ENCODE peak calls at places on chromosomes 11 and 22, in nine cellular contexts. One of them, this sample, is unnamed.

GRCh38 chr11:126411971-126412381 is 56.5 kb downstream of the ST3GAL4 start:
- DNase-seq in EL: no peak
- DNase-seq in right cardiac atrium: peak; percentile 88
- DNase-seq in NCI-H1092 treated with DMSO at 0.1 percent for 48 hours: no peak
- DNase-seq in aorta: no peak
- DNase-seq in stimulated activated CD4-positive, alpha-beta T cell treated with anti-CD3 and anti-CD28 coated beads, Interleukin-15, amount 100 ng/mL, for 24 hours: no peak
- DNase-seq in thoracic aorta: no peak
- DNase-seq in activated B cell treated with CpG ODN at 0.5 μM for 24 hours: no peak
- DNase-seq in activated CD4-positive, alpha-beta T cell treated with anti-CD3 and anti-CD28 coated beads, Interleukin-2, amount 50 U/mL, for 24 hours: no peak
- DNase-seq in this sample: no peak

GRCh38 chr11:118006153-118006534 is 19.9 kb downstream of the IL10RA start:
- DNase-seq in right cardiac atrium: no peak
- DNase-seq in EL: no peak
- DNase-seq in thoracic aorta: no peak
- DNase-seq in aorta: no peak
- DNase-seq in stimulated activated CD4-positive, alpha-beta T cell treated with anti-CD3 and anti-CD28 coated beads, Interleukin-15, amount 100 ng/mL, for 24 hours: no peak
- DNase-seq in NCI-H1092 treated with DMSO at 0.1 percent for 48 hours: no peak
- DNase-seq in activated CD4-positive, alpha-beta T cell treated with anti-CD3 and anti-CD28 coated beads, Interleukin-2, amount 50 U/mL, for 24 hours: no peak
- DNase-seq in activated B cell treated with CpG ODN at 0.5 μM for 24 hours: no peak
- DNase-seq in this sample: no peak

GRCh38 chr11:4095509-4096230 is 1.1 kb downstream of the RRM1 start:
- DNase-seq in EL: peak; percentile 75
- DNase-seq in right cardiac atrium: no peak
- DNase-seq in thoracic aorta: no peak
- DNase-seq in activated CD4-positive, alpha-beta T cell treated with anti-CD3 and anti-CD28 coated beads, Interleukin-2, amount 50 U/mL, for 24 hours: no peak
- DNase-seq in aorta: no peak
- DNase-seq in activated B cell treated with CpG ODN at 0.5 μM for 24 hours: no peak
- DNase-seq in stimulated activated CD4-positive, alpha-beta T cell treated with anti-CD3 and anti-CD28 coated beads, Interleukin-15, amount 100 ng/mL, for 24 hours: no peak
- DNase-seq in NCI-H1092 treated with DMSO at 0.1 percent for 48 hours: no peak
- DNase-seq in this sample: peak; percentile 20

GRCh38 chr11:32487270-32487669 is 51.9 kb upstream of the WT1 start:
- DNase-seq in EL: peak; percentile 4
- DNase-seq in stimulated activated CD4-positive, alpha-beta T cell treated with anti-CD3 and anti-CD28 coated beads, Interleukin-15, amount 100 ng/mL, for 24 hours: no peak
- DNase-seq in thoracic aorta: no peak
- DNase-seq in NCI-H1092 treated with DMSO at 0.1 percent for 48 hours: no peak
- DNase-seq in aorta: no peak
- DNase-seq in activated CD4-positive, alpha-beta T cell treated with anti-CD3 and anti-CD28 coated beads, Interleukin-2, amount 50 U/mL, for 24 hours: no peak
- DNase-seq in right cardiac atrium: no peak
- DNase-seq in activated B cell treated with CpG ODN at 0.5 μM for 24 hours: no peak
- DNase-seq in this sample: no peak

GRCh38 chr11:77112641-77113381 is 10.2 kb downstream of the OMP start:
- DNase-seq in thoracic aorta: no peak
- DNase-seq in EL: no peak
- DNase-seq in activated CD4-positive, alpha-beta T cell treated with anti-CD3 and anti-CD28 coated beads, Interleukin-2, amount 50 U/mL, for 24 hours: no peak
- DNase-seq in NCI-H1092 treated with DMSO at 0.1 percent for 48 hours: no peak
- DNase-seq in aorta: no peak
- DNase-seq in right cardiac atrium: peak; percentile 42
- DNase-seq in activated B cell treated with CpG ODN at 0.5 μM for 24 hours: no peak
- DNase-seq in stimulated activated CD4-positive, alpha-beta T cell treated with anti-CD3 and anti-CD28 coated beads, Interleukin-15, amount 100 ng/mL, for 24 hours: no peak
- DNase-seq in this sample: no peak

GRCh38 chr11:8871283-8871775 is 39.7 kb upstream of the AKIP1 start:
- DNase-seq in aorta: peak; percentile 62
- DNase-seq in NCI-H1092 treated with DMSO at 0.1 percent for 48 hours: peak; percentile 80
- DNase-seq in EL: peak; percentile 94
- DNase-seq in activated CD4-positive, alpha-beta T cell treated with anti-CD3 and anti-CD28 coated beads, Interleukin-2, amount 50 U/mL, for 24 hours: no peak
- DNase-seq in stimulated activated CD4-positive, alpha-beta T cell treated with anti-CD3 and anti-CD28 coated beads, Interleukin-15, amount 100 ng/mL, for 24 hours: no peak
- DNase-seq in thoracic aorta: no peak
- DNase-seq in activated B cell treated with CpG ODN at 0.5 μM for 24 hours: no peak
- DNase-seq in right cardiac atrium: peak; percentile 86
- DNase-seq in this sample: peak; percentile 72

GRCh38 chr22:44456661-44457412 is 41.2 kb downstream of the RTL6 start:
- DNase-seq in activated CD4-positive, alpha-beta T cell treated with anti-CD3 and anti-CD28 coated beads, Interleukin-2, amount 50 U/mL, for 24 hours: no peak
- DNase-seq in right cardiac atrium: no peak
- DNase-seq in NCI-H1092 treated with DMSO at 0.1 percent for 48 hours: no peak
- DNase-seq in thoracic aorta: no peak
- DNase-seq in activated B cell treated with CpG ODN at 0.5 μM for 24 hours: no peak
- DNase-seq in aorta: no peak
- DNase-seq in stimulated activated CD4-positive, alpha-beta T cell treated with anti-CD3 and anti-CD28 coated beads, Interleukin-15, amount 100 ng/mL, for 24 hours: no peak
- DNase-seq in EL: no peak
- DNase-seq in this sample: no peak

GRCh38 chr22:45034821-45035220 is 25.0 kb upstream of the PHF21B start:
- DNase-seq in stimulated activated CD4-positive, alpha-beta T cell treated with anti-CD3 and anti-CD28 coated beads, Interleukin-15, amount 100 ng/mL, for 24 hours: no peak
- DNase-seq in activated CD4-positive, alpha-beta T cell treated with anti-CD3 and anti-CD28 coated beads, Interleukin-2, amount 50 U/mL, for 24 hours: no peak
- DNase-seq in aorta: no peak
- DNase-seq in EL: no peak
- DNase-seq in activated B cell treated with CpG ODN at 0.5 μM for 24 hours: no peak
- DNase-seq in thoracic aorta: no peak
- DNase-seq in right cardiac atrium: no peak
- DNase-seq in NCI-H1092 treated with DMSO at 0.1 percent for 48 hours: no peak
- DNase-seq in this sample: no peak

GRCh38 chr11:70290341-70291065 is 20.0 kb downstream of the PPFIA1 start:
- DNase-seq in right cardiac atrium: no peak
- DNase-seq in activated B cell treated with CpG ODN at 0.5 μM for 24 hours: no peak
- DNase-seq in activated CD4-positive, alpha-beta T cell treated with anti-CD3 and anti-CD28 coated beads, Interleukin-2, amount 50 U/mL, for 24 hours: no peak
- DNase-seq in thoracic aorta: no peak
- DNase-seq in aorta: no peak
- DNase-seq in NCI-H1092 treated with DMSO at 0.1 percent for 48 hours: no peak
- DNase-seq in EL: no peak
- DNase-seq in stimulated activated CD4-positive, alpha-beta T cell treated with anti-CD3 and anti-CD28 coated beads, Interleukin-15, amount 100 ng/mL, for 24 hours: no peak
- DNase-seq in this sample: no peak

GRCh38 chr11:61106296-61106695 is 4.0 kb downstream of the CD5 start:
- DNase-seq in activated CD4-positive, alpha-beta T cell treated with anti-CD3 and anti-CD28 coated beads, Interleukin-2, amount 50 U/mL, for 24 hours: no peak
- DNase-seq in aorta: no peak
- DNase-seq in right cardiac atrium: no peak
- DNase-seq in activated B cell treated with CpG ODN at 0.5 μM for 24 hours: no peak
- DNase-seq in NCI-H1092 treated with DMSO at 0.1 percent for 48 hours: no peak
- DNase-seq in thoracic aorta: no peak
- DNase-seq in EL: no peak
- DNase-seq in stimulated activated CD4-positive, alpha-beta T cell treated with anti-CD3 and anti-CD28 coated beads, Interleukin-15, amount 100 ng/mL, for 24 hours: no peak
- DNase-seq in this sample: no peak

GRCh38 chr11:117823294-117823940 is 1.1 kb downstream of the FXYD2 start:
- DNase-seq in aorta: peak; percentile 60
- DNase-seq in NCI-H1092 treated with DMSO at 0.1 percent for 48 hours: no peak
- DNase-seq in right cardiac atrium: peak; percentile 76
- DNase-seq in activated B cell treated with CpG ODN at 0.5 μM for 24 hours: peak; percentile 25
- DNase-seq in activated CD4-positive, alpha-beta T cell treated with anti-CD3 and anti-CD28 coated beads, Interleukin-2, amount 50 U/mL, for 24 hours: no peak
- DNase-seq in thoracic aorta: no peak
- DNase-seq in EL: no peak
- DNase-seq in stimulated activated CD4-positive, alpha-beta T cell treated with anti-CD3 and anti-CD28 coated beads, Interleukin-15, amount 100 ng/mL, for 24 hours: peak; percentile 26
- DNase-seq in this sample: peak; percentile 41

GRCh38 chr11:120569903-120570302 is 58.4 kb downstream of the GRIK4 start:
- DNase-seq in right cardiac atrium: no peak
- DNase-seq in EL: no peak
- DNase-seq in aorta: no peak
- DNase-seq in stimulated activated CD4-positive, alpha-beta T cell treated with anti-CD3 and anti-CD28 coated beads, Interleukin-15, amount 100 ng/mL, for 24 hours: no peak
- DNase-seq in activated CD4-positive, alpha-beta T cell treated with anti-CD3 and anti-CD28 coated beads, Interleukin-2, amount 50 U/mL, for 24 hours: no peak
- DNase-seq in activated B cell treated with CpG ODN at 0.5 μM for 24 hours: no peak
- DNase-seq in thoracic aorta: no peak
- DNase-seq in NCI-H1092 treated with DMSO at 0.1 percent for 48 hours: no peak
- DNase-seq in this sample: no peak

GRCh38 chr11:121299417-121299816 is 6.8 kb downstream of the SC5D start:
- DNase-seq in EL: no peak
- DNase-seq in activated B cell treated with CpG ODN at 0.5 μM for 24 hours: no peak
- DNase-seq in activated CD4-positive, alpha-beta T cell treated with anti-CD3 and anti-CD28 coated beads, Interleukin-2, amount 50 U/mL, for 24 hours: no peak
- DNase-seq in stimulated activated CD4-positive, alpha-beta T cell treated with anti-CD3 and anti-CD28 coated beads, Interleukin-15, amount 100 ng/mL, for 24 hours: no peak
- DNase-seq in NCI-H1092 treated with DMSO at 0.1 percent for 48 hours: no peak
- DNase-seq in aorta: no peak
- DNase-seq in right cardiac atrium: no peak
- DNase-seq in thoracic aorta: no peak
- DNase-seq in this sample: no peak

GRCh38 chr22:45709866-45710265 is 38.2 kb downstream of the ATXN10 start:
- DNase-seq in activated CD4-positive, alpha-beta T cell treated with anti-CD3 and anti-CD28 coated beads, Interleukin-2, amount 50 U/mL, for 24 hours: no peak
- DNase-seq in NCI-H1092 treated with DMSO at 0.1 percent for 48 hours: no peak
- DNase-seq in stimulated activated CD4-positive, alpha-beta T cell treated with anti-CD3 and anti-CD28 coated beads, Interleukin-15, amount 100 ng/mL, for 24 hours: no peak
- DNase-seq in thoracic aorta: no peak
- DNase-seq in activated B cell treated with CpG ODN at 0.5 μM for 24 hours: no peak
- DNase-seq in EL: peak; percentile 84
- DNase-seq in aorta: no peak
- DNase-seq in right cardiac atrium: no peak
- DNase-seq in this sample: no peak

GRCh38 chr11:62842171-62842717 is 2.9 kb upstream of the WDR74 start:
- DNase-seq in right cardiac atrium: peak; percentile 66
- DNase-seq in activated B cell treated with CpG ODN at 0.5 μM for 24 hours: peak; percentile 68
- DNase-seq in activated CD4-positive, alpha-beta T cell treated with anti-CD3 and anti-CD28 coated beads, Interleukin-2, amount 50 U/mL, for 24 hours: peak; percentile 30
- DNase-seq in thoracic aorta: no peak
- DNase-seq in NCI-H1092 treated with DMSO at 0.1 percent for 48 hours: no peak
- DNase-seq in aorta: peak; percentile 64
- DNase-seq in EL: peak; percentile 36
- DNase-seq in stimulated activated CD4-positive, alpha-beta T cell treated with anti-CD3 and anti-CD28 coated beads, Interleukin-15, amount 100 ng/mL, for 24 hours: peak; percentile 67
- DNase-seq in this sample: no peak

GRCh38 chr11:10490398-10491232 is 35.6 kb downstream of the AMPD3 start:
- DNase-seq in right cardiac atrium: peak; percentile 84
- DNase-seq in aorta: peak; percentile 89
- DNase-seq in activated CD4-positive, alpha-beta T cell treated with anti-CD3 and anti-CD28 coated beads, Interleukin-2, amount 50 U/mL, for 24 hours: no peak
- DNase-seq in NCI-H1092 treated with DMSO at 0.1 percent for 48 hours: no peak
- DNase-seq in stimulated activated CD4-positive, alpha-beta T cell treated with anti-CD3 and anti-CD28 coated beads, Interleukin-15, amount 100 ng/mL, for 24 hours: no peak
- DNase-seq in activated B cell treated with CpG ODN at 0.5 μM for 24 hours: no peak
- DNase-seq in EL: peak; percentile 99
- DNase-seq in thoracic aorta: peak; percentile 87
- DNase-seq in this sample: peak; percentile 89

GRCh38 chr22:41966225-41966606 is 3.0 kb upstream of the SEPTIN3 start:
- DNase-seq in activated CD4-positive, alpha-beta T cell treated with anti-CD3 and anti-CD28 coated beads, Interleukin-2, amount 50 U/mL, for 24 hours: no peak
- DNase-seq in right cardiac atrium: no peak
- DNase-seq in aorta: no peak
- DNase-seq in thoracic aorta: no peak
- DNase-seq in EL: no peak
- DNase-seq in stimulated activated CD4-positive, alpha-beta T cell treated with anti-CD3 and anti-CD28 coated beads, Interleukin-15, amount 100 ng/mL, for 24 hours: no peak
- DNase-seq in NCI-H1092 treated with DMSO at 0.1 percent for 48 hours: no peak
- DNase-seq in activated B cell treated with CpG ODN at 0.5 μM for 24 hours: no peak
- DNase-seq in this sample: no peak

GRCh38 chr11:2677127-2677526 is 22.7 kb downstream of the KCNQ1OT1 start:
- DNase-seq in thoracic aorta: no peak
- DNase-seq in right cardiac atrium: no peak
- DNase-seq in activated CD4-positive, alpha-beta T cell treated with anti-CD3 and anti-CD28 coated beads, Interleukin-2, amount 50 U/mL, for 24 hours: no peak
- DNase-seq in NCI-H1092 treated with DMSO at 0.1 percent for 48 hours: no peak
- DNase-seq in stimulated activated CD4-positive, alpha-beta T cell treated with anti-CD3 and anti-CD28 coated beads, Interleukin-15, amount 100 ng/mL, for 24 hours: no peak
- DNase-seq in aorta: no peak
- DNase-seq in activated B cell treated with CpG ODN at 0.5 μM for 24 hours: no peak
- DNase-seq in EL: no peak
- DNase-seq in this sample: no peak

GRCh38 chr22:35599364-35599763 is 17.8 kb downstream of the MB start:
- DNase-seq in stimulated activated CD4-positive, alpha-beta T cell treated with anti-CD3 and anti-CD28 coated beads, Interleukin-15, amount 100 ng/mL, for 24 hours: no peak
- DNase-seq in activated CD4-positive, alpha-beta T cell treated with anti-CD3 and anti-CD28 coated beads, Interleukin-2, amount 50 U/mL, for 24 hours: no peak
- DNase-seq in activated B cell treated with CpG ODN at 0.5 μM for 24 hours: no peak
- DNase-seq in right cardiac atrium: no peak
- DNase-seq in thoracic aorta: no peak
- DNase-seq in aorta: peak; percentile 26
- DNase-seq in EL: no peak
- DNase-seq in NCI-H1092 treated with DMSO at 0.1 percent for 48 hours: no peak
- DNase-seq in this sample: no peak

GRCh38 chr11:67542971-67543370 is 19.7 kb upstream of the CABP2 start:
- DNase-seq in right cardiac atrium: no peak
- DNase-seq in activated B cell treated with CpG ODN at 0.5 μM for 24 hours: no peak
- DNase-seq in stimulated activated CD4-positive, alpha-beta T cell treated with anti-CD3 and anti-CD28 coated beads, Interleukin-15, amount 100 ng/mL, for 24 hours: no peak
- DNase-seq in thoracic aorta: no peak
- DNase-seq in EL: no peak
- DNase-seq in aorta: no peak
- DNase-seq in activated CD4-positive, alpha-beta T cell treated with anti-CD3 and anti-CD28 coated beads, Interleukin-2, amount 50 U/mL, for 24 hours: no peak
- DNase-seq in NCI-H1092 treated with DMSO at 0.1 percent for 48 hours: no peak
- DNase-seq in this sample: no peak

GRCh38 chr11:2725367-2726300 is 25.8 kb upstream of the KCNQ1OT1 start:
- DNase-seq in activated B cell treated with CpG ODN at 0.5 μM for 24 hours: no peak
- DNase-seq in thoracic aorta: no peak
- DNase-seq in stimulated activated CD4-positive, alpha-beta T cell treated with anti-CD3 and anti-CD28 coated beads, Interleukin-15, amount 100 ng/mL, for 24 hours: no peak
- DNase-seq in NCI-H1092 treated with DMSO at 0.1 percent for 48 hours: no peak
- DNase-seq in EL: no peak
- DNase-seq in activated CD4-positive, alpha-beta T cell treated with anti-CD3 and anti-CD28 coated beads, Interleukin-2, amount 50 U/mL, for 24 hours: no peak
- DNase-seq in aorta: peak; percentile 61
- DNase-seq in right cardiac atrium: peak; percentile 88
- DNase-seq in this sample: no peak

GRCh38 chr11:9943346-9944110 is 279.7 kb downstream of the SWAP70 start:
- DNase-seq in EL: peak; percentile 71
- DNase-seq in NCI-H1092 treated with DMSO at 0.1 percent for 48 hours: no peak
- DNase-seq in activated B cell treated with CpG ODN at 0.5 μM for 24 hours: no peak
- DNase-seq in activated CD4-positive, alpha-beta T cell treated with anti-CD3 and anti-CD28 coated beads, Interleukin-2, amount 50 U/mL, for 24 hours: no peak
- DNase-seq in right cardiac atrium: no peak
- DNase-seq in thoracic aorta: no peak
- DNase-seq in aorta: no peak
- DNase-seq in stimulated activated CD4-positive, alpha-beta T cell treated with anti-CD3 and anti-CD28 coated beads, Interleukin-15, amount 100 ng/mL, for 24 hours: no peak
- DNase-seq in this sample: peak; percentile 54

GRCh38 chr22:28024422-28024888 is 105.4 kb upstream of the PITPNB start:
- DNase-seq in activated CD4-positive, alpha-beta T cell treated with anti-CD3 and anti-CD28 coated beads, Interleukin-2, amount 50 U/mL, for 24 hours: no peak
- DNase-seq in activated B cell treated with CpG ODN at 0.5 μM for 24 hours: no peak
- DNase-seq in right cardiac atrium: no peak
- DNase-seq in aorta: no peak
- DNase-seq in EL: no peak
- DNase-seq in thoracic aorta: no peak
- DNase-seq in stimulated activated CD4-positive, alpha-beta T cell treated with anti-CD3 and anti-CD28 coated beads, Interleukin-15, amount 100 ng/mL, for 24 hours: no peak
- DNase-seq in NCI-H1092 treated with DMSO at 0.1 percent for 48 hours: no peak
- DNase-seq in this sample: no peak

GRCh38 chr11:88508808-88509581 is 171.5 kb upstream of the CTSC start:
- DNase-seq in activated CD4-positive, alpha-beta T cell treated with anti-CD3 and anti-CD28 coated beads, Interleukin-2, amount 50 U/mL, for 24 hours: no peak
- DNase-seq in NCI-H1092 treated with DMSO at 0.1 percent for 48 hours: peak; percentile 25
- DNase-seq in EL: peak; percentile 35
- DNase-seq in stimulated activated CD4-positive, alpha-beta T cell treated with anti-CD3 and anti-CD28 coated beads, Interleukin-15, amount 100 ng/mL, for 24 hours: peak; percentile 53
- DNase-seq in right cardiac atrium: peak; percentile 64
- DNase-seq in aorta: peak; percentile 52
- DNase-seq in activated B cell treated with CpG ODN at 0.5 μM for 24 hours: no peak
- DNase-seq in thoracic aorta: no peak
- DNase-seq in this sample: peak; percentile 57

GRCh38 chr11:61083601-61084147 is 18.6 kb upstream of the CD5 start:
- DNase-seq in right cardiac atrium: no peak
- DNase-seq in aorta: no peak
- DNase-seq in NCI-H1092 treated with DMSO at 0.1 percent for 48 hours: no peak
- DNase-seq in EL: no peak
- DNase-seq in activated CD4-positive, alpha-beta T cell treated with anti-CD3 and anti-CD28 coated beads, Interleukin-2, amount 50 U/mL, for 24 hours: no peak
- DNase-seq in activated B cell treated with CpG ODN at 0.5 μM for 24 hours: no peak
- DNase-seq in thoracic aorta: no peak
- DNase-seq in stimulated activated CD4-positive, alpha-beta T cell treated with anti-CD3 and anti-CD28 coated beads, Interleukin-15, amount 100 ng/mL, for 24 hours: peak; percentile 76
- DNase-seq in this sample: no peak

GRCh38 chr11:69409812-69410645 is 71.4 kb upstream of the LINC01488 start:
- DNase-seq in stimulated activated CD4-positive, alpha-beta T cell treated with anti-CD3 and anti-CD28 coated beads, Interleukin-15, amount 100 ng/mL, for 24 hours: peak; percentile 11
- DNase-seq in activated B cell treated with CpG ODN at 0.5 μM for 24 hours: no peak
- DNase-seq in aorta: no peak
- DNase-seq in thoracic aorta: no peak
- DNase-seq in activated CD4-positive, alpha-beta T cell treated with anti-CD3 and anti-CD28 coated beads, Interleukin-2, amount 50 U/mL, for 24 hours: no peak
- DNase-seq in right cardiac atrium: no peak
- DNase-seq in NCI-H1092 treated with DMSO at 0.1 percent for 48 hours: no peak
- DNase-seq in EL: no peak
- DNase-seq in this sample: no peak

GRCh38 chr11:75313457-75314272 is 37.8 kb downstream of the ARRB1 start:
- DNase-seq in thoracic aorta: no peak
- DNase-seq in EL: peak; percentile 66
- DNase-seq in activated CD4-positive, alpha-beta T cell treated with anti-CD3 and anti-CD28 coated beads, Interleukin-2, amount 50 U/mL, for 24 hours: no peak
- DNase-seq in aorta: peak; percentile 72
- DNase-seq in stimulated activated CD4-positive, alpha-beta T cell treated with anti-CD3 and anti-CD28 coated beads, Interleukin-15, amount 100 ng/mL, for 24 hours: no peak
- DNase-seq in right cardiac atrium: peak; percentile 83
- DNase-seq in NCI-H1092 treated with DMSO at 0.1 percent for 48 hours: peak; percentile 39
- DNase-seq in activated B cell treated with CpG ODN at 0.5 μM for 24 hours: no peak
- DNase-seq in this sample: peak; percentile 90

GRCh38 chr11:32562839-32563599 is 20.6 kb upstream of the EIF3M start:
- DNase-seq in EL: no peak
- DNase-seq in activated B cell treated with CpG ODN at 0.5 μM for 24 hours: no peak
- DNase-seq in NCI-H1092 treated with DMSO at 0.1 percent for 48 hours: no peak
- DNase-seq in aorta: no peak
- DNase-seq in thoracic aorta: no peak
- DNase-seq in stimulated activated CD4-positive, alpha-beta T cell treated with anti-CD3 and anti-CD28 coated beads, Interleukin-15, amount 100 ng/mL, for 24 hours: no peak
- DNase-seq in right cardiac atrium: no peak
- DNase-seq in activated CD4-positive, alpha-beta T cell treated with anti-CD3 and anti-CD28 coated beads, Interleukin-2, amount 50 U/mL, for 24 hours: no peak
- DNase-seq in this sample: no peak

GRCh38 chr11:9859491-9860305 is 195.8 kb downstream of the SWAP70 start:
- DNase-seq in activated B cell treated with CpG ODN at 0.5 μM for 24 hours: no peak
- DNase-seq in NCI-H1092 treated with DMSO at 0.1 percent for 48 hours: no peak
- DNase-seq in thoracic aorta: no peak
- DNase-seq in stimulated activated CD4-positive, alpha-beta T cell treated with anti-CD3 and anti-CD28 coated beads, Interleukin-15, amount 100 ng/mL, for 24 hours: peak; percentile 25
- DNase-seq in aorta: no peak
- DNase-seq in activated CD4-positive, alpha-beta T cell treated with anti-CD3 and anti-CD28 coated beads, Interleukin-2, amount 50 U/mL, for 24 hours: no peak
- DNase-seq in right cardiac atrium: no peak
- DNase-seq in EL: no peak
- DNase-seq in this sample: peak; percentile 9

GRCh38 chr22:47388331-47388730 is 625.9 kb downstream of the TBC1D22A start:
- DNase-seq in EL: no peak
- DNase-seq in stimulated activated CD4-positive, alpha-beta T cell treated with anti-CD3 and anti-CD28 coated beads, Interleukin-15, amount 100 ng/mL, for 24 hours: no peak
- DNase-seq in aorta: no peak
- DNase-seq in activated B cell treated with CpG ODN at 0.5 μM for 24 hours: no peak
- DNase-seq in right cardiac atrium: no peak
- DNase-seq in thoracic aorta: no peak
- DNase-seq in NCI-H1092 treated with DMSO at 0.1 percent for 48 hours: no peak
- DNase-seq in activated CD4-positive, alpha-beta T cell treated with anti-CD3 and anti-CD28 coated beads, Interleukin-2, amount 50 U/mL, for 24 hours: no peak
- DNase-seq in this sample: no peak

GRCh38 chr11:68340784-68341556 is 28.6 kb downstream of the LRP5 start:
- DNase-seq in EL: no peak
- DNase-seq in activated B cell treated with CpG ODN at 0.5 μM for 24 hours: no peak
- DNase-seq in thoracic aorta: peak; percentile 37
- DNase-seq in activated CD4-positive, alpha-beta T cell treated with anti-CD3 and anti-CD28 coated beads, Interleukin-2, amount 50 U/mL, for 24 hours: no peak
- DNase-seq in aorta: no peak
- DNase-seq in stimulated activated CD4-positive, alpha-beta T cell treated with anti-CD3 and anti-CD28 coated beads, Interleukin-15, amount 100 ng/mL, for 24 hours: no peak
- DNase-seq in right cardiac atrium: no peak
- DNase-seq in NCI-H1092 treated with DMSO at 0.1 percent for 48 hours: no peak
- DNase-seq in this sample: no peak

This sample was measured in endothelial cell of umbilical vein.